ENCODE peak calls at places on chromosomes 5 and 9, in six cellular contexts. M is CD4-positive, CD25-positive, alpha-beta regulatory T cell; T is activated CD8-positive, alpha-beta memory T cell treated with anti-CD3 and anti-CD28 coated beads for 4 hours; F is ACHN; V is GM13976; A is fibroblast of villous mesenchyme. K is an unnamed sample.

GRCh38 chr5:55864606-55865541 is 13.7 kb downstream of the IL31RA start:
- DNase-seq in M (no peak), F (no peak), T (no peak), A (peak; percentile 28), V (no peak), K (no peak)

GRCh38 chr5:34043099-34043876 is at the start of gene C1QTNF3:
- DNase-seq in F (no peak), T (no peak), A (no peak), V (no peak), M (no peak), K (no peak)

GRCh38 chr9:113646946-113647914 is 183.7 kb downstream of the RGS3 start:
- DNase-seq in T (no peak), F (no peak), V (no peak), M (no peak), A (no peak), K (no peak)

GRCh38 chr5:53479656-53480473 is 564 bp upstream of the FST start:
- DNase-seq in M (peak; percentile 23), V (peak; percentile 54), T (no peak), F (no peak), A (peak; percentile 57), K (peak; percentile 8)

GRCh38 chr5:135709998-135710670 is 124.3 kb upstream of the SLC25A48 start:
- DNase-seq in F (no peak), V (no peak), A (no peak), T (no peak), M (no peak), K (no peak)

GRCh38 chr9:110744753-110745522 is 76.3 kb downstream of the MUSK start:
- DNase-seq in T (no peak), F (peak; percentile 82), V (no peak), M (no peak), A (peak; percentile 96), K (no peak)

GRCh38 chr5:134784946-134785620 is 26.5 kb downstream of the DDX46 start:
- DNase-seq in V (no peak), A (peak; percentile 60), F (no peak), T (no peak), M (no peak), K (no peak)

GRCh38 chr9:99357575-99357974 is 135.5 kb downstream of the SEC61B start:
- DNase-seq in V (peak; percentile 45), M (no peak), A (no peak), F (no peak), T (no peak), K (no peak)

GRCh38 chr5:52827815-52828214 is 40.1 kb downstream of the ITGA1 start:
- DNase-seq in A (no peak), M (no peak), F (no peak), T (no peak), V (no peak), K (no peak)

GRCh38 chr5:174335682-174336364 is 290.3 kb downstream of the NSG2 start:
- DNase-seq in T (no peak), A (no peak), M (no peak), F (no peak), V (no peak), K (no peak)

GRCh38 chr5:109945723-109946480 is 256.2 kb downstream of the MAN2A1 start:
- DNase-seq in V (no peak), M (no peak), T (no peak), A (no peak), F (no peak), K (no peak)

GRCh38 chr5:75373862-75374261 is 36.8 kb downstream of the HMGCR start:
- DNase-seq in M (no peak), F (no peak), A (no peak), V (no peak), T (no peak), K (no peak)

GRCh38 chr9:76866689-76867088 is 39.2 kb downstream of the PRUNE2 start:
- DNase-seq in T (no peak), A (peak; percentile 63), M (no peak), V (no peak), F (peak; percentile 91), K (no peak)

GRCh38 chr5:142115937-142116614 is 7.5 kb downstream of the NDFIP1 start:
- DNase-seq in V (no peak), T (no peak), F (no peak), M (no peak), A (peak; percentile 35), K (no peak)

GRCh38 chr9:24652181-24652580 is 106.5 kb upstream of the IZUMO3 start:
- DNase-seq in M (no peak), A (no peak), V (no peak), F (no peak), T (no peak), K (no peak)

GRCh38 chr5:150513375-150514309 is 5.7 kb downstream of the NDST1 start:
- DNase-seq in A (no peak), F (no peak), V (no peak), T (no peak), M (no peak), K (no peak)

GRCh38 chr5:7856855-7857254 is 5.9 kb upstream of the CFAP90 start:
- DNase-seq in T (no peak), A (peak; percentile 50), F (peak; percentile 55), M (peak; percentile 75), V (peak; percentile 32), K (no peak)

K was measured in naive B cell.